ENCODE peak calls at places on chromosomes 1 and 21, in six cellular contexts. B is NCI-H774, I is germinal center, N is amniotic stem cell, E is NCI-H1417 treated with DMSO at 0.1 percent for 48 hours, F is AG08396. R is an unnamed sample.

GRCh38 chr1:182418929-182419328 is 18.5 kb upstream of the TEDDM1 start:
- DNase-seq in B (no peak), F (no peak), I (no peak), E (no peak), N (no peak), R (no peak)

GRCh38 chr1:207755846-207756692 is 4.2 kb downstream of the CD46 start:
- DNase-seq in B (no peak), E (no peak), N (no peak), I (no peak), F (no peak), R (no peak)

GRCh38 chr1:212944209-212944901 is 6.0 kb upstream of the VASH2 start:
- DNase-seq in F (no peak), B (no peak), N (no peak), I (peak), E (no peak), R (no peak)

GRCh38 chr1:119635801-119636390 is 12.2 kb downstream of the ZNF697 start:
- DNase-seq in E (no peak), N (no peak), B (no peak), I (no peak), F (no peak), R (peak)

GRCh38 chr21:15549671-15550070 is 180.1 kb upstream of the USP25 start:
- DNase-seq in E (no peak), I (no peak), B (no peak), N (no peak), F (no peak), R (no peak)

GRCh38 chr1:231935856-231936255 is 309.3 kb downstream of the DISC1 start:
- DNase-seq in E (no peak), I (no peak), B (peak), F (no peak), N (no peak), R (no peak)

GRCh38 chr1:94156226-94156625 is 35.3 kb upstream of the ABCA4 start:
- DNase-seq in N (no peak), E (no peak), B (no peak), I (no peak), F (no peak), R (peak)

GRCh38 chr1:230307213-230307612 is 118.9 kb downstream of the PGBD5 start:
- DNase-seq in N (no peak), F (no peak), B (no peak), E (no peak), I (no peak), R (no peak)

GRCh38 chr1:229159668-229160544 is 111.0 kb upstream of the RAB4A start:
- DNase-seq in E (no peak), F (no peak), I (no peak), N (no peak), B (no peak), R (peak)

GRCh38 chr21:38598413-38598812 is 100.1 kb upstream of the ERG start:
- DNase-seq in I (no peak), F (no peak), E (no peak), N (no peak), B (no peak), R (no peak)

GRCh38 chr1:171595324-171595723 is 26.7 kb upstream of the MYOCOS start:
- DNase-seq in F (no peak), N (no peak), I (no peak), B (no peak), E (no peak), R (peak)

GRCh38 chr1:40818264-40818961 is 34.8 kb downstream of the KCNQ4 start:
- DNase-seq in N (no peak), F (no peak), E (no peak), I (peak), B (peak), R (peak)